ENCODE peak calls at places on chromosomes 5 and 9, in eight cellular contexts. N, Q, G, Y, K, Z, W and R are unnamed samples.

GRCh38 chr9:114790521-114790920 is 15.3 kb downstream of the TNFSF15 start:
- DNase-seq in Y (peak), W (no peak), K (no peak), Z (no peak), N (no peak), Q (no peak), G (no peak), R (no peak)

GRCh38 chr5:88063813-88064212 is 204.8 kb downstream of the TMEM161B start:
- DNase-seq in N (no peak), K (no peak), Q (no peak), G (no peak), W (no peak), Y (no peak), Z (no peak), R (no peak)

GRCh38 chr5:117623042-117623815 is 1048.6 kb upstream of the SEMA6A start:
- DNase-seq in K (no peak), N (no peak), Z (no peak), W (no peak), G (no peak), Y (peak), Q (peak), R (no peak)

GRCh38 chr9:17031546-17031945 is 103.3 kb upstream of the CNTLN start:
- DNase-seq in W (no peak), Q (no peak), Y (no peak), Z (no peak), N (no peak), K (no peak), G (no peak), R (no peak)

GRCh38 chr9:121736964-121737462 is 85.6 kb downstream of the DAB2IP start:
- DNase-seq in G (no peak), Q (no peak), Z (no peak), Y (peak), K (no peak), W (no peak), N (peak), R (no peak)

GRCh38 chr9:134658378-134658955 is 16.9 kb downstream of the COL5A1 start:
- DNase-seq in W (no peak), Z (no peak), G (peak), Y (no peak), Q (no peak), N (no peak), K (no peak), R (no peak)

GRCh38 chr9:135073741-135074305 is 13.6 kb upstream of the OLFM1 start:
- DNase-seq in G (peak), K (no peak), Y (no peak), W (no peak), Z (no peak), Q (no peak), N (no peak), R (no peak)

GRCh38 chr5:171614511-171614910 is 171.1 kb upstream of the SMIM23 start:
- DNase-seq in W (no peak), Q (no peak), Y (peak), K (no peak), G (no peak), Z (no peak), N (no peak), R (no peak)

GRCh38 chr9:18606281-18606680 is 132.3 kb downstream of the ADAMTSL1 start:
- DNase-seq in N (no peak), Y (no peak), Z (no peak), G (no peak), Q (peak), W (no peak), K (no peak), R (no peak)

GRCh38 chr5:76175821-76176403 is 92.7 kb downstream of the SV2C start:
- DNase-seq in G (no peak), W (peak), Z (no peak), K (no peak), Y (no peak), Q (no peak), N (no peak), R (no peak)

GRCh38 chr5:160479926-160480325 is 58.3 kb downstream of the PTTG1 start:
- DNase-seq in K (no peak), W (no peak), G (no peak), Z (peak), Y (peak), Q (peak), N (no peak), R (no peak)

GRCh38 chr5:71810023-71810422 is 90.9 kb downstream of the CARTPT start:
- DNase-seq in N (no peak), Z (no peak), G (no peak), Q (no peak), K (no peak), Y (no peak), W (no peak), R (no peak)